ENCODE peak calls at places on chromosomes 7 and 10, in six cellular contexts. E is fibroblast of the conjunctiva, M is Kasumi-1, N is posterior cingulate gyrus, R is COR-L47, F is GM12892. T is an unnamed sample.

GRCh38 chr10:23331567-23332290 is 12.9 kb downstream of the C10orf67 start:
- DNase-seq in E (peak), M (peak), N (no peak), R (no peak), F (no peak), T (no peak)

GRCh38 chr10:107814865-107815487 is 650.5 kb upstream of the SORCS1 start:
- DNase-seq in E (peak), M (peak), N (peak), R (peak), F (no peak), T (peak)

GRCh38 chr10:118904284-118904683 is 125.2 kb upstream of the NANOS1 start:
- DNase-seq in E (no peak), M (no peak), N (no peak), R (no peak), F (no peak), T (no peak)

GRCh38 chr10:11112718-11113117 is 95.0 kb downstream of the CELF2 start:
- DNase-seq in E (no peak), M (no peak), N (no peak), R (no peak), F (no peak), T (no peak)

GRCh38 chr7:21771906-21772610 is 173.6 kb downstream of the CDCA7L start:
- DNase-seq in E (no peak), M (no peak), N (no peak), R (peak), F (no peak), T (no peak)

GRCh38 chr10:75108684-75109458 is 2.6 kb upstream of the SAMD8 start:
- DNase-seq in E (no peak), M (no peak), N (no peak), R (no peak), F (no peak), T (peak)

GRCh38 chr7:48760528-48761265 is 163.7 kb upstream of the CDC14C start:
- DNase-seq in E (no peak), M (no peak), N (no peak), R (no peak), F (no peak), T (no peak)

GRCh38 chr7:135320277-135320676 is 86.6 kb downstream of the STRA8 start:
- DNase-seq in E (peak), M (no peak), N (peak), R (peak), F (no peak), T (peak)

GRCh38 chr7:46279290-46279689 is 358.2 kb upstream of the IGFBP3 start:
- DNase-seq in E (no peak), M (no peak), N (no peak), R (no peak), F (no peak), T (no peak)

GRCh38 chr7:34949356-34949755 is 87.9 kb downstream of the DPY19L1 start:
- DNase-seq in E (no peak), M (no peak), N (no peak), R (no peak), F (no peak), T (no peak)

GRCh38 chr7:130129099-130129498 is 58.8 kb downstream of the KLHDC10 start:
- DNase-seq in E (no peak), M (no peak), N (no peak), R (no peak), F (no peak), T (no peak)

GRCh38 chr7:110407706-110408105 is 683.2 kb upstream of the LRRN3 start:
- DNase-seq in E (no peak), M (no peak), N (no peak), R (no peak), F (no peak), T (no peak)

GRCh38 chr7:2012981-2013380 is 219.8 kb downstream of the MAD1L1 start:
- DNase-seq in E (no peak), M (no peak), N (peak), R (peak), F (no peak), T (no peak)

GRCh38 chr7:98398567-98399372 is 2.1 kb downstream of the BAIAP2L1 start:
- DNase-seq in E (no peak), M (no peak), N (no peak), R (no peak), F (no peak), T (peak)

GRCh38 chr10:110074298-110074697 is 66.5 kb downstream of the ADD3 start:
- DNase-seq in E (no peak), M (peak), N (no peak), R (no peak), F (no peak), T (no peak)

GRCh38 chr7:55515569-55516279 is 56.6 kb downstream of the VOPP1 start:
- DNase-seq in E (no peak), M (no peak), N (no peak), R (no peak), F (no peak), T (no peak)

GRCh38 chr10:22670796-22671195 is 43.6 kb downstream of the PIP4K2A start:
- DNase-seq in E (peak), M (no peak), N (no peak), R (no peak), F (no peak), T (no peak)

GRCh38 chr7:47497367-47498096 is 84.4 kb downstream of the TNS3 start:
- DNase-seq in E (no peak), M (peak), N (no peak), R (no peak), F (peak), T (peak)

GRCh38 chr7:76357379-76358052 is 1.3 kb downstream of the YWHAG start:
- DNase-seq in E (no peak), M (peak), N (no peak), R (no peak), F (no peak), T (no peak)

GRCh38 chr7:148175512-148175911 is 415.1 kb upstream of the C7orf33 start:
- DNase-seq in E (no peak), M (no peak), N (no peak), R (no peak), F (no peak), T (no peak)

GRCh38 chr7:100132697-100133137 is 6.0 kb downstream of the MBLAC1 start:
- DNase-seq in E (peak), M (peak), N (peak), R (peak), F (peak), T (peak)

GRCh38 chr10:71708301-71708703 is 11.3 kb downstream of the C10orf105 start:
- DNase-seq in E (no peak), M (peak), N (peak), R (no peak), F (peak), T (peak)

GRCh38 chr10:97074256-97075145 is 111.3 kb downstream of the SLIT1 start:
- DNase-seq in E (no peak), M (no peak), N (no peak), R (no peak), F (no peak), T (peak)

GRCh38 chr10:89668391-89669180 is 23.5 kb upstream of the PANK1 start:
- DNase-seq in E (no peak), M (no peak), N (no peak), R (no peak), F (no peak), T (no peak)

GRCh38 chr10:17029581-17030271 is 99.9 kb downstream of the CUBN start:
- DNase-seq in E (peak), M (peak), N (peak), R (no peak), F (no peak), T (peak)

GRCh38 chr10:129779126-129779525 is 184.9 kb downstream of the EBF3 start:
- DNase-seq in E (no peak), M (no peak), N (no peak), R (no peak), F (no peak), T (no peak)

GRCh38 chr10:133162178-133162909 is 2.3 kb downstream of the KNDC1 start:
- DNase-seq in E (no peak), M (no peak), N (peak), R (no peak), F (no peak), T (no peak)

GRCh38 chr7:6376820-6377219 is 70.9 kb downstream of the DAGLB start:
- DNase-seq in E (no peak), M (no peak), N (no peak), R (no peak), F (no peak), T (peak)

GRCh38 chr7:158730383-158731055 is 25.9 kb upstream of the NCAPG2 start:
- DNase-seq in E (no peak), M (no peak), N (no peak), R (no peak), F (no peak), T (no peak)

GRCh38 chr7:111633878-111634277 is 71.6 kb upstream of the IMMP2L start:
- DNase-seq in E (no peak), M (peak), N (no peak), R (no peak), F (no peak), T (no peak)

GRCh38 chr10:89450901-89451300 is 36.5 kb downstream of the IFIT5 start:
- DNase-seq in E (no peak), M (no peak), N (no peak), R (no peak), F (no peak), T (no peak)

GRCh38 chr10:65993451-65993850 is 932.4 kb upstream of the LRRTM3 start:
- DNase-seq in E (no peak), M (no peak), N (no peak), R (no peak), F (no peak), T (no peak)

GRCh38 chr7:82443801-82444219 is 233 bp upstream of the CACNA2D1 start:
- DNase-seq in E (peak), M (no peak), N (peak), R (peak), F (peak), T (peak)

GRCh38 chr10:22534849-22535604 is 179.4 kb downstream of the PIP4K2A start:
- DNase-seq in E (no peak), M (no peak), N (no peak), R (no peak), F (no peak), T (no peak)

GRCh38 chr7:55070271-55070743 is 51.5 kb downstream of the EGFR start:
- DNase-seq in E (no peak), M (no peak), N (no peak), R (no peak), F (no peak), T (no peak)